ENCODE peak calls at places on chromosomes 16 and 17, in four cellular contexts. L is WTC11, D is HepG2, U is SK-N-SH. O is an unnamed sample.
A peak's percentile ranks its signal among the peaks of the same experiment; 100 is the strongest.

GRCh38 chr16:16092925-16093624 is 130.2 kb downstream of the ABCC6 start:
- DNase-seq in L (no peak), D (no peak), U (no peak), O (no peak)

GRCh38 chr17:21304091-21304490 is 19.6 kb downstream of the MAP2K3 start:
- DNase-seq in U (no peak), L (no peak), D (no peak), O (no peak)

GRCh38 chr17:75827291-75828050 is 16.7 kb downstream of the UNC13D start:
- DNase-seq in D (peak; percentile 50), U (peak; percentile 99), L (peak; percentile 91), O (peak; percentile 65)

GRCh38 chr17:4908711-4909496 is 6.0 kb upstream of the CHRNE start:
- DNase-seq in U (peak; percentile 91), D (peak; percentile 92), L (peak; percentile 90), O (peak; percentile 80)

GRCh38 chr17:17053446-17054379 is 11.5 kb downstream of the MPRIP start:
- DNase-seq in U (no peak), D (no peak), L (no peak), O (no peak)

GRCh38 chr17:4816826-4817225 is 9.9 kb downstream of the PLD2 start:
- DNase-seq in L (no peak), U (no peak), D (no peak), O (no peak)

GRCh38 chr17:39699818-39700147 is at the start of gene ERBB2:
- DNase-seq in U (no peak), D (peak; percentile 64), L (peak; percentile 73), O (no peak)

GRCh38 chr16:46889942-46890300 is 5.8 kb downstream of the GPT2 start:
- DNase-seq in U (no peak), D (no peak), L (no peak), O (no peak)

GRCh38 chr16:595942-596735 is 6.3 kb downstream of the RAB40C start:
- DNase-seq in D (no peak), U (no peak), L (no peak), O (no peak)

GRCh38 chr17:73462830-73463229 is 151.0 kb upstream of the CDC42EP4 start:
- DNase-seq in L (no peak), D (no peak), U (no peak), O (no peak)

GRCh38 chr17:83132251-83133081 is 53.1 kb downstream of the METRNL start:
- DNase-seq in U (no peak), D (no peak), L (no peak), O (no peak)

GRCh38 chr16:30896203-30896889 is at the start of gene CTF1:
- DNase-seq in D (peak; percentile 39), U (peak; percentile 85), L (peak; percentile 77), O (peak; percentile 82)

GRCh38 chr17:77879226-77879895 is 79.1 kb upstream of the TNRC6C start:
- DNase-seq in D (no peak), U (no peak), L (no peak), O (no peak)

GRCh38 chr16:54986404-54986803 is 55.7 kb downstream of the IRX5 start:
- DNase-seq in L (no peak), D (no peak), U (no peak), O (no peak)

GRCh38 chr16:59342669-59343068 is 608.6 kb upstream of the GOT2 start:
- DNase-seq in L (no peak), U (no peak), D (no peak), O (no peak)

GRCh38 chr16:50592996-50593395 is 44.8 kb downstream of the NKD1 start:
- DNase-seq in D (no peak), L (no peak), U (no peak), O (no peak)

GRCh38 chr16:10453159-10453510 is 67.3 kb downstream of the ATF7IP2 start:
- DNase-seq in U (no peak), D (no peak), L (no peak), O (no peak)

GRCh38 chr16:11145821-11146211 is 110.2 kb downstream of the SOCS1 start:
- DNase-seq in U (no peak), D (no peak), L (no peak), O (no peak)

GRCh38 chr16:78932395-78932794 is 668.1 kb downstream of the MAF start:
- DNase-seq in U (no peak), L (no peak), D (no peak), O (no peak)

GRCh38 chr16:78926723-78927200 is 673.8 kb downstream of the MAF start:
- DNase-seq in D (no peak), L (no peak), U (no peak), O (no peak)

GRCh38 chr16:78930561-78930960 is 670.0 kb downstream of the MAF start:
- DNase-seq in D (no peak), U (no peak), L (no peak), O (no peak)

GRCh38 chr16:78931267-78932060 is 669.1 kb downstream of the MAF start:
- DNase-seq in D (no peak), U (no peak), L (no peak), O (no peak)

GRCh38 chr16:78929798-78930197 is 670.7 kb downstream of the MAF start:
- DNase-seq in L (no peak), U (no peak), D (no peak), O (peak; percentile 6)
- TF ChIP-seq FOXJ3 in L (no peak), U (no peak), D (no peak), O (no peak)

GRCh38 chr17:28466521-28467048 is 6.9 kb upstream of the SLC13A2 start:
- DNase-seq in D (no peak), U (peak; percentile 35), L (no peak), O (no peak)
- TF ChIP-seq FOXJ3 in D (no peak), U (no peak), L (no peak), O (no peak)

DNA sequence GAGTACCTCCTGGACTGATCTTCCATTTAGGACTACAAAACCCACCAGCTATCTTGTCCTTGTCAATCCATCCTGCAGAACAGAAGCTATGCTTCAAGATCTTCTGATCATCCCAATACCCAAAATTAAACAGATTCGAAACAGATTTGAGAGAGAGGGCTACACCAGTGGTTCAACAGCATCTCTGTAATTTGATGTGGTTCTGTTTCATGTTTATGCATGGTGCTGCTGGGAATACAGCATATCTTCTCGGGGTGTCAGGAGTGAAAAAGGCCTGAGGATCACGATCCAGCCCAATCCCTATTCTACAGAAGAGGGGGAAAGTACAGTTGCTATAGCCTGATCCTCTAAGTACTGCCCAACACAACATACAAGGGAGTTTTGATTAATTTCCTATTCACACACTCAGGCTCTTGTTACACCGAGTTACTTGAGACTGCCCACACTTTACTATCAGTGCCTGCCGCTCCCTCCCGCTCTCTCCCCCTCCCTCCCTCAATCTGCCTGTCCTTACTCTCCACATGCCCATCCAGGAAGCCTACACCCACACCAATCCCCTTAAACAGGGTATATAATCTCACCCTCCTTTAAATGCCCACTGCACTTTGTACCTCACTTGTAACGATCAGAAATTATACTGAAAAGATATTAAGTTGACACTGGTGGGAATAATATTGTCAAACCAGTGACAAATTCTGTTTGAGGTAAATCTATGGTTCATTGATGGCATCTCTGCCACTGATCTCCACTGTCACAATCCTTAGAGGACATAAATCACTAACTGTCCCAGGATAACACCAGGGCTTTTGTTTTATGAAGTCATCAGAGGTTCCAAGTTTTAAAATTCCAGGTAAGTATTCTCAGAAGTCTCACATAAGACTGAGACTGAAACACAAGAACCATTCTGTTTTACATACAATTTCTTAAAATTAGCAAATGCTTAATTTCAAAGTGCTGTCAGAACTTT is 89.3 kb upstream of the PLEKHM1 start:
- DNase-seq in D (no peak), L (no peak), U (no peak), O (peak; percentile 24)
- TF ChIP-seq FOXJ3 in D (no peak), L (no peak), U (no peak), O (no peak)

DNA sequence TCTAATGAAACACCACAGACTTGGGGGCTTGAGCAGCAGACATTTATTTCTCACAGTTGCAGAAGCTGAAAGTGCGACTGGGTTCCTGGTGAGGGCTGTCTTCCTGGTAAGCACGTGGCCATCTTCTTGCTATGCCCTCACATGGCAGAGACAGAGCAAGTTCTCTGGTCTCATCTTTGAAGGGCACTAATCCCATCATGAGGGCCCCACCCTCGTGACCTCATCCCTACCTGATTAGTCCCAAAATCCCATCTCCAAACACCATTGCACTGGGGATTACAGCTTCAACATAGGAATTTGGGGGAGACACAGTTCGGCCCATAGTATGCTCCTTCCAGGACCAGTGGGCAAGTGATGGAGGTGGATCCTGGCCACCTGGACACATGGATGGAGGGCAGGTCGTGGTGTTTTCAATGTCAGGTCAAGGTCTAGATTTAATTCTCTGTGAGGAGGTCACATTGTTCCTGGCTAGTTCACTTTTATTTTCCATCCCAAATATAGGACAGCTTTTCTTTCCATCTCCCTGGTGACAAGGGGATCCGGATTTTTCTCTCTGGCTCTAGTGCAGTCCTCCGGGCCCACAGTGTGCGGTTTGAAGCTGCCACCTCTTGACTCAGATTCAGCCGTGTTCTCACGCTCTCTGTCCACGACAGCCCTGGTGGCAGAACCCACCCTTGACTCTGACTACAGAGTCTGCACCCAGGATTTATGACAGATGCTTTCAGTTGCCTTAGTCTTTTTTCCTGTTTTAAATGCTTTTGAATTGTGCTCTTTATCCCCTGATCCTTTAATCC is 160.5 kb upstream of the NOL11 start:
- DNase-seq in D (no peak), L (no peak), U (no peak), O (no peak)
- TF ChIP-seq FOXJ3 in D (no peak), L (no peak), U (no peak), O (no peak)

GRCh38 chr16:56682703-56683397 is 580 bp downstream of the MT1X start:
- DNase-seq in D (no peak), L (no peak), U (no peak), O (no peak)
- TF ChIP-seq FOXJ3 in D (no peak), L (no peak), U (no peak), O (no peak)

GRCh38 chr17:66548158-66548557 is 245.7 kb downstream of the PRKCA start:
- DNase-seq in L (no peak), U (no peak), D (peak; percentile 23), O (no peak)
- TF ChIP-seq FOXJ3 in L (no peak), U (no peak), D (no peak), O (no peak)

DNA sequence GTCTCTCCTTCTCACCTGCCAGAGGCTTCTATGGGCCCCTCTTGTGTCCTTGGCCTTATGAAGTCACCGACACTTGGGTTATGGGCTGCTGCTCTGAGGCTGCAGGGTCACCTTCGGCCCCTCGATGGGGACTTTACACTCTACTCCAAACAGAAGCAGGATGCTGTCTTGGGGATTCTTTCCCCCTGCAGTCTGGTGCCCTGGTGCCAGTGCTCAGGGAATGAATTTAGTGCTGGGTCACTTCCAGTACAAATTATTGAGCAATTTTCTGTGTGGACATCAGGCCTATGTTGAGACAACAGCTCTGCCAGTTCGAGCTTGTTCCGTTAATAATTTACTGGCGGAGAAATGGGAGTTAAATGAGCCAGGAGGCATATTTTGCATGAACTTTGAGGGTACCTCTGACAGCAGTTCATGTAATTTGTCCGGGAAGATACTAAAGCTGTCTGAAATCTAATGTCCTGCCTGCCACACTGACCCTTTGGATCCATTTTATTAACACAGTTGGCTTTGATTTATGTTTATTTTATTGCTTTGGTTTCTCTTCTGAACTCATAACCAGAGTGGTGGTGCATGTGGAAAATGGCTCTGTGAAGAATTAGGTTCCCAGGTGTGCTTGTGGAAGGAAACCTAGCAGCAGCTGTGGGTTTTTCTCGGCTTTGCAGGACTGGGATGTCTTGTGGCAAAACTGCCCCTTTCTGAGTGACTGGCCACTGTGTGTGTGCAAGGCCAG is 34.1 kb upstream of the DHX8 start:
- DNase-seq in D (peak; percentile 97), L (no peak), U (no peak), O (no peak)
- TF ChIP-seq FOXJ3 in D (peak; percentile 96), L (no peak), U (no peak), O (no peak)

O was measured in K562.